ENCODE peak calls at places on chromosomes 5 and 9, in nine cellular contexts. Z is neuronal stem cell; D is cardiac muscle cell; X is CD4-positive, CD25-positive, alpha-beta regulatory T cell; W is CD8-positive, alpha-beta T cell; A is hepatocyte; B is uterus; R is astrocyte; C is SK-N-SH. E is an unnamed sample. For H3K4me1, the result is how much of the 10 kb centered on the place peaks cover.

GRCh38 chr9:90821697-90822096 is 20.1 kb downstream of the SYK start:
- DNase-seq in C (no peak), X (no peak), B (no peak), A (no peak), Z (no peak), D (no peak), R (no peak), W (no peak), E (no peak)

GRCh38 chr9:16964228-16964627 is 93.8 kb upstream of the BNC2 start:
- DNase-seq in C (no peak), R (peak), D (no peak), W (no peak), Z (no peak), B (no peak), A (no peak), X (no peak), E (no peak)

GRCh38 chr5:168366124-168366523 is 74.7 kb downstream of the WWC1 start:
- DNase-seq in Z (no peak), B (no peak), A (no peak), C (no peak), X (no peak), D (no peak), R (peak), W (no peak), E (no peak)

GRCh38 chr9:16003785-16004184 is 450.9 kb downstream of the CCDC171 start:
- DNase-seq in W (no peak), B (no peak), X (no peak), C (no peak), R (no peak), A (no peak), D (no peak), Z (no peak), E (no peak)

GRCh38 chr5:142292808-142293207 is 32.0 kb downstream of the SPRY4 start:
- DNase-seq in W (no peak), X (no peak), B (no peak), D (no peak), R (no peak), C (no peak), A (no peak), Z (no peak), E (no peak)

GRCh38 chr5:81601912-81602311 is 149.0 kb downstream of the SSBP2 start:
- DNase-seq in A (no peak), X (no peak), R (no peak), W (no peak), D (no peak), Z (no peak), B (no peak), C (no peak), E (no peak)

GRCh38 chr9:126706698-126707053 is 92.9 kb downstream of the LMX1B start:
- DNase-seq in W (no peak), X (no peak), R (no peak), B (no peak), D (no peak), A (no peak), Z (no peak), C (no peak), E (no peak)

GRCh38 chr9:93072383-93072795 is 13.9 kb downstream of the SUSD3 start:
- DNase-seq in B (peak), D (no peak), W (no peak), X (no peak), C (peak), R (peak), A (no peak), Z (no peak), E (no peak)

GRCh38 chr5:73783823-73784222 is 157.8 kb downstream of the ARHGEF28 start:
- DNase-seq in A (no peak), C (no peak), R (peak), X (no peak), D (no peak), Z (no peak), B (no peak), W (no peak), E (no peak)

GRCh38 chr9:38066907-38067610 is 2.0 kb downstream of the SHB start:
- DNase-seq in C (no peak), R (no peak), B (peak), W (no peak), Z (no peak), D (no peak), X (peak), A (peak), E (no peak)

GRCh38 chr9:96022445-96023031 is 147.0 kb downstream of the ERCC6L2 start:
- DNase-seq in D (peak), B (no peak), A (no peak), C (peak), R (no peak), Z (peak), X (no peak), W (no peak), E (no peak)

GRCh38 chr9:89234636-89235035 is 56.0 kb upstream of the SHC3 start:
- DNase-seq in R (peak), X (no peak), C (peak), A (no peak), W (no peak), B (no peak), D (peak), Z (no peak), E (no peak)

GRCh38 chr9:126147186-126147585 is 179.4 kb upstream of the MVB12B start:
- DNase-seq in D (no peak), R (no peak), C (peak), W (no peak), A (no peak), X (no peak), Z (no peak), B (no peak), E (no peak)

GRCh38 chr5:23994581-23995370 is 487.4 kb downstream of the PRDM9 start:
- DNase-seq in Z (no peak), R (no peak), D (no peak), X (no peak), C (no peak), W (no peak), A (no peak), B (no peak), E (no peak)

GRCh38 chr5:13354611-13355010 is 589.9 kb downstream of the DNAH5 start:
- DNase-seq in W (no peak), X (no peak), Z (no peak), R (peak), D (no peak), C (no peak), A (no peak), B (no peak), E (no peak)

GRCh38 chr9:124060844-124061605 is 49.5 kb downstream of the LHX2 start:
- DNase-seq in D (no peak), B (no peak), C (no peak), R (no peak), Z (no peak), A (no peak), W (no peak), X (no peak), E (no peak)

GRCh38 chr5:141951341-141951781 is 6.6 kb downstream of the PCDH12 start:
- DNase-seq in X (no peak), C (peak), B (no peak), D (peak), Z (no peak), W (no peak), R (no peak), A (no peak), E (no peak)

GRCh38 chr9:133788045-133788818 is 50.1 kb upstream of the SARDH start:
- DNase-seq in R (no peak), Z (no peak), X (no peak), C (no peak), A (no peak), W (no peak), D (no peak), B (no peak), E (no peak)
- H3K27ac ChIP-seq in R (no peak), Z (no peak), X (no peak), C (no peak), A (peak), W (no peak), D (no peak), B (no peak), E (no peak)

DNA sequence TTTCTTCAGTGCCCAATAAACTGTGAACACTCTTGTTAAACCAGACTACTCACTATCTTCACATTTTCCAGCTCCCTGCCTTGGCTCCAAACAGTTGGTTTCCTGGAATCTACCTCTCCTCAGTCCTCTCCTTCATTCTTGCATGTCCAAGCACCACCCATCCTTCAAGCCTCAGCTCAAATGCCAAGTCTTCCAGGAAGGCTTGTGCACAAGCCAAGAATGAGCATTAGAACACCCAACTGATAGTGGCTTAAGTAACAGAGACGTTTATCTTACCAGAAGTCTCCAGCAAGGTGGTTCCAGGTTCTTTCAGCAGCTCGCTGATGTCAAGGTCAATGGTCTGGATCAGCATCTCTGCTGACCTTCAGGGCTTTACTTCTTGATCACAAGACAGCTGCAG is 60.1 kb downstream of the PTPDC1 start:
- DNase-seq in R (peak), W (no peak), B (no peak), C (no peak), X (no peak), A (peak), Z (no peak), D (no peak), E (no peak)
- H3K4me1 ChIP-seq in R (under half), W (under half), B (under half), C (under half), X (under half), A (under half), Z (under half), D (under half), E (under half)

DNA sequence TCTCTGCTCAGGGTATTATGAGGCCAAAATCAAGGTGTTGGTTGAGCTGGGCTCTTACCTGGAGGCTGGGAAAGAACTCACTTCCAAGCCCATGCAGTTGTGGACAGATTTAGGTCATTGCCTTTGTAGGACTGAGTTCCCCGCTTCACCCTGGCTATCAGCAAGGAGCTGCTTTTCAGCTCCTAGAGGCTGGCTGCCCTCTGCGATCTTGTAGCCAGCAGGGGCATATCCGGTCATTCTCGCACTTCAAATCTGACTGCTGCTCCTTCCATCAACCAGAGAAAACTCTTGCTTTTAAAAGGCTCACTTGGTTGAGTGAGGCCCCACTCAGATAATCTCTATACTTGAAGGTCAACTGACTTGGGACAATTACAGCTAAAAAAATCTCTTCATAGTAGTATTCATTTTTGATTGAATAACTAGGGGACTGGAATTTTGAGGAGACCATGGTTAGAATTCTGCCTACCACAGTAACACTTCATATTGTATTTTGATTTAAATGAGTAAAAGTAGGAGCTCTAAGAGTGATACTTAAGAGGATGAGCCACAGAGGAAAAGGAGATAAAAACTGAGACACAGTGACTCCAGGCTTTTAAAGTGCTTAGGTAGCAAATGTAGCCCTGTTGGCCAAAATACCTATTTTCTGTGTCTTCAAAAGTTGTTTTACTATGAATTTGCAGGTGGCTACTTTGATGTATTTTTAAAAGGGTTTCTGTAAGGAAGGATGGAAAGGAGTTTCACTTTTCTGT is 137.4 kb downstream of the CD180 start:
- DNase-seq in B (no peak), D (peak), Z (no peak), C (no peak), R (no peak), A (no peak), X (no peak), W (no peak), E (peak)
- H3K27ac ChIP-seq in B (no peak), D (peak), Z (no peak), C (no peak), R (peak), A (no peak), X (no peak), W (no peak), E (no peak)

DNA sequence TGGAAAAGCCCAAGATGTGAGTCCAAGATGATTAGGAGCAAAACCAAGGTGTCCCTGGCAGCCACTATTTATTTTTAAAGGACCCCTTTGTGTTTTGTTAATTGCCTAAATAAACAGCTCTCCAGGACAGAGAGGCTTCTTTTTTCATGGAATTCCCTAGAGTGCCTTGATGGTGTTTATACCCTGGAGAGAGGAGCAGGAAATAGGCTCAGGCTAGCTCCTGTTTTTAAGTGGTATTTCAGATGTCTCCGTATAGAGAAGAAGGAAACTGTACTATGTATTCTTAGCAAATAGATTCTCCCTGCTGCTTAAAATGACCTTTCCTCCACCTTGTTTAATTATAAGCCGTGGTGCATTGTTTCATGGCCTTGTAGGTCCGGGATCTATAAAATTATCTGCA is 292.4 kb downstream of the CD180 start:
- DNase-seq in D (no peak), B (no peak), R (no peak), C (no peak), Z (no peak), X (no peak), A (no peak), W (no peak), E (peak)
- H3K4me1 ChIP-seq in D (under half), B (under half), R (under half), C (under half), Z (under half), X (under half), A (under half), W (under half), E (under half)

GRCh38 chr9:14107495-14107894 is 206.4 kb downstream of the NFIB start:
- DNase-seq in X (no peak), W (no peak), B (no peak), R (no peak), C (no peak), Z (no peak), A (no peak), D (no peak), E (no peak)

GRCh38 chr9:14104501-14104900 is 209.4 kb downstream of the NFIB start:
- DNase-seq in D (no peak), C (no peak), Z (no peak), W (no peak), R (no peak), X (no peak), A (no peak), B (no peak), E (no peak)

GRCh38 chr9:14099737-14100136 is 214.2 kb downstream of the NFIB start:
- DNase-seq in D (no peak), A (no peak), B (no peak), Z (no peak), C (no peak), R (no peak), W (no peak), X (no peak), E (no peak)

GRCh38 chr9:14106699-14107098 is 207.2 kb downstream of the NFIB start:
- DNase-seq in R (no peak), B (no peak), A (no peak), X (no peak), W (no peak), C (no peak), Z (no peak), D (no peak), E (no peak)

GRCh38 chr9:14103115-14103514 is 210.8 kb downstream of the NFIB start:
- DNase-seq in W (no peak), R (peak), C (peak), B (no peak), D (no peak), X (no peak), Z (no peak), A (no peak), E (no peak)
- H3K27ac ChIP-seq in W (no peak), R (no peak), C (peak), B (no peak), D (peak), X (no peak), Z (no peak), A (peak), E (no peak)

DNA sequence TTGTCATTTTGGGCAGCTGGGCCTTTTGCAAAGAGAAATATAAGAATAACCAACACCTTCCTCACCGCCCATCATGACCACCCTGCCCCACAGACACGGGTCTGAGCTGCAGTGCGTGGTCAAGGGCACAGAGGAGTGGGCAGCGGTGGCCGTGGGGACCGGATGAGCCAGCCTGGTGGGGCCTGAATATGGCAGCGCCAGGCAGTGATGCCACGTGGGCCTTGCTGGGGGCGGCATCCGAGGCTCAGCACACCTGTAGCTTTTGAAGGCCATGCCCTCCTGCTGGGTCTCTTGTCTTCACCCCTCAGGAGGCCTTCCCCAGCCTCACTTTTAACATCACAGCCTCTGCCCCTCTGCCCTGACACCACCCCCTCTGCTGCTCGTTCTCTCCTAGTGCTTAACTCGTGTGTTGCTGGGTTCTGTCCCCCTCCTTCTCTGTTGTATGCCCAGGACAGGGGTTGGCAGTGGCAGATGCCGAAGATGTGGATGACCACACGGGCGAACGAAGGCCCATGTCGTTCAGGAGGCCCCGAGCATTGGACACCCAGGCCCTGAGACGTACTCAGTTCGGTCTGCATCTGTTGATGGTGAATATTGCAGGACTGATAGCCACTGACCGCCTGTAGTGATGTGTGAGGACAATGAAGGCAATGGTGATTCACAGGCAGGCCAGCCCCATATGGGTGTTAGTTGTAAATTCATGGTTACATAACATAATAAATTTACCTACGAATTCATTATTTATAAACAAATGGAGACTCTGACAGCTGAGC is 46.0 kb downstream of the AHRR start:
- DNase-seq in Z (no peak), X (no peak), R (peak), W (no peak), C (no peak), B (no peak), A (no peak), D (no peak), E (no peak)
- H3K4me1 ChIP-seq in Z (under half), X (under half), R (under half), W (under half), C (under half), B (under half), A (under half), D (under half), E (under half)